ENCODE peak calls at places on chromosome 1, in seven cellular contexts. One of them, this sample, is unnamed.
A peak's percentile ranks its signal among the peaks of the same experiment; 100 is the strongest.

GRCh38 chr1:219155140-219155539 is 18.5 kb upstream of the LYPLAL1 start:
- DNase-seq in kidney: no peak
- DNase-seq in A549: no peak
- DNase-seq in suprapubic skin: no peak
- DNase-seq in left ventricle myocardium inferior: no peak
- DNase-seq in heart right ventricle: peak; percentile 11
- DNase-seq in Panc1: no peak
- DNase-seq in this sample: no peak

GRCh38 chr1:95685091-95685490 is 451.1 kb downstream of the RWDD3 start:
- DNase-seq in heart right ventricle: no peak
- DNase-seq in A549: no peak
- DNase-seq in left ventricle myocardium inferior: no peak
- DNase-seq in suprapubic skin: no peak
- DNase-seq in Panc1: no peak
- DNase-seq in kidney: no peak
- DNase-seq in this sample: no peak

GRCh38 chr1:97636941-97637340 is 283.9 kb downstream of the DPYD start:
- DNase-seq in suprapubic skin: no peak
- DNase-seq in A549: no peak
- DNase-seq in kidney: no peak
- DNase-seq in left ventricle myocardium inferior: no peak
- DNase-seq in heart right ventricle: no peak
- DNase-seq in Panc1: no peak
- DNase-seq in this sample: no peak

GRCh38 chr1:166679369-166679768 is 159.9 kb upstream of the POGK start:
- DNase-seq in A549: no peak
- DNase-seq in heart right ventricle: no peak
- DNase-seq in suprapubic skin: no peak
- DNase-seq in kidney: no peak
- DNase-seq in left ventricle myocardium inferior: no peak
- DNase-seq in Panc1: no peak
- DNase-seq in this sample: no peak

GRCh38 chr1:115098979-115099692 is 9.8 kb upstream of the TSPAN2 start:
- DNase-seq in Panc1: no peak
- DNase-seq in left ventricle myocardium inferior: no peak
- DNase-seq in suprapubic skin: no peak
- DNase-seq in heart right ventricle: peak; percentile 38
- DNase-seq in A549: no peak
- DNase-seq in kidney: no peak
- DNase-seq in this sample: no peak

GRCh38 chr1:211843507-211844298 is 13.1 kb upstream of the LPGAT1 start:
- DNase-seq in heart right ventricle: no peak
- DNase-seq in Panc1: no peak
- DNase-seq in A549: no peak
- DNase-seq in left ventricle myocardium inferior: no peak
- DNase-seq in kidney: no peak
- DNase-seq in suprapubic skin: no peak
- DNase-seq in this sample: no peak

GRCh38 chr1:8727809-8728213 is 89.6 kb downstream of the RERE start:
- DNase-seq in heart right ventricle: peak; percentile 36
- DNase-seq in Panc1: no peak
- DNase-seq in A549: no peak
- DNase-seq in kidney: no peak
- DNase-seq in suprapubic skin: no peak
- DNase-seq in left ventricle myocardium inferior: peak; percentile 44
- DNase-seq in this sample: peak; percentile 57

GRCh38 chr1:8408151-8408839 is 90.4 kb downstream of the SLC45A1 start:
- DNase-seq in kidney: peak; percentile 84
- DNase-seq in A549: no peak
- DNase-seq in suprapubic skin: peak; percentile 89
- DNase-seq in Panc1: no peak
- DNase-seq in left ventricle myocardium inferior: peak; percentile 66
- DNase-seq in heart right ventricle: peak; percentile 87
- DNase-seq in this sample: no peak

GRCh38 chr1:43304771-43305300 is 4.1 kb downstream of the TIE1 start:
- DNase-seq in Panc1: no peak
- DNase-seq in suprapubic skin: no peak
- DNase-seq in left ventricle myocardium inferior: no peak
- DNase-seq in kidney: peak; percentile 67
- DNase-seq in A549: no peak
- DNase-seq in heart right ventricle: no peak
- DNase-seq in this sample: no peak

GRCh38 chr1:156895408-156895874 is 1.9 kb downstream of the PEAR1 start:
- DNase-seq in A549: no peak
- DNase-seq in suprapubic skin: no peak
- DNase-seq in heart right ventricle: no peak
- DNase-seq in left ventricle myocardium inferior: no peak
- DNase-seq in Panc1: no peak
- DNase-seq in kidney: no peak
- DNase-seq in this sample: no peak

GRCh38 chr1:45557422-45557944 is 6.9 kb downstream of the AKR1A1 start:
- DNase-seq in A549: no peak
- DNase-seq in suprapubic skin: no peak
- DNase-seq in heart right ventricle: no peak
- DNase-seq in kidney: peak; percentile 49
- DNase-seq in Panc1: no peak
- DNase-seq in left ventricle myocardium inferior: no peak
- DNase-seq in this sample: no peak

GRCh38 chr1:9009438-9010366 is 16.5 kb downstream of the SLC2A7 start:
- DNase-seq in suprapubic skin: no peak
- DNase-seq in left ventricle myocardium inferior: no peak
- DNase-seq in A549: no peak
- DNase-seq in heart right ventricle: no peak
- DNase-seq in Panc1: no peak
- DNase-seq in kidney: no peak
- DNase-seq in this sample: no peak

GRCh38 chr1:226829105-226829504 is 41.3 kb upstream of the PSEN2 start:
- DNase-seq in left ventricle myocardium inferior: no peak
- DNase-seq in A549: no peak
- DNase-seq in suprapubic skin: no peak
- DNase-seq in Panc1: no peak
- DNase-seq in kidney: no peak
- DNase-seq in heart right ventricle: no peak
- DNase-seq in this sample: no peak
- H3K27ac ChIP-seq in left ventricle myocardium inferior: no peak overlapping the region
- H3K27ac ChIP-seq in A549: no peak overlapping the region
- H3K27ac ChIP-seq in suprapubic skin: no peak overlapping the region
- H3K27ac ChIP-seq in Panc1: no peak overlapping the region
- H3K27ac ChIP-seq in kidney: no peak overlapping the region
- H3K27ac ChIP-seq in heart right ventricle: no peak overlapping the region
- H3K27ac ChIP-seq in this sample: no peak overlapping the region

GRCh38 chr1:170598618-170599017 is 65.3 kb upstream of the PRRX1 start:
- DNase-seq in suprapubic skin: no peak
- DNase-seq in heart right ventricle: no peak
- DNase-seq in A549: no peak
- DNase-seq in kidney: no peak
- DNase-seq in left ventricle myocardium inferior: no peak
- DNase-seq in Panc1: no peak
- DNase-seq in this sample: no peak
- H3K27ac ChIP-seq in suprapubic skin: no peak overlapping the region
- H3K27ac ChIP-seq in heart right ventricle: no peak overlapping the region
- H3K27ac ChIP-seq in A549: no peak overlapping the region
- H3K27ac ChIP-seq in kidney: no peak overlapping the region
- H3K27ac ChIP-seq in left ventricle myocardium inferior: no peak overlapping the region
- H3K27ac ChIP-seq in Panc1: no peak overlapping the region
- H3K27ac ChIP-seq in this sample: no peak overlapping the region

GRCh38 chr1:2918441-2918840 is 102.8 kb upstream of the ACTRT2 start:
- DNase-seq in Panc1: no peak
- DNase-seq in suprapubic skin: no peak
- DNase-seq in heart right ventricle: no peak
- DNase-seq in left ventricle myocardium inferior: no peak
- DNase-seq in A549: no peak
- DNase-seq in kidney: no peak
- DNase-seq in this sample: no peak

GRCh38 chr1:2917284-2917683 is 104.0 kb upstream of the ACTRT2 start:
- DNase-seq in heart right ventricle: no peak
- DNase-seq in left ventricle myocardium inferior: no peak
- DNase-seq in A549: no peak
- DNase-seq in kidney: no peak
- DNase-seq in suprapubic skin: no peak
- DNase-seq in Panc1: no peak
- DNase-seq in this sample: no peak

GRCh38 chr1:2914702-2915101 is 106.6 kb upstream of the ACTRT2 start:
- DNase-seq in Panc1: no peak
- DNase-seq in kidney: no peak
- DNase-seq in left ventricle myocardium inferior: no peak
- DNase-seq in heart right ventricle: no peak
- DNase-seq in A549: no peak
- DNase-seq in suprapubic skin: no peak
- DNase-seq in this sample: peak; percentile 1

GRCh38 chr1:2916153-2916552 is 105.1 kb upstream of the ACTRT2 start:
- DNase-seq in left ventricle myocardium inferior: no peak
- DNase-seq in suprapubic skin: no peak
- DNase-seq in heart right ventricle: no peak
- DNase-seq in A549: no peak
- DNase-seq in Panc1: no peak
- DNase-seq in kidney: no peak
- DNase-seq in this sample: no peak

DNA sequence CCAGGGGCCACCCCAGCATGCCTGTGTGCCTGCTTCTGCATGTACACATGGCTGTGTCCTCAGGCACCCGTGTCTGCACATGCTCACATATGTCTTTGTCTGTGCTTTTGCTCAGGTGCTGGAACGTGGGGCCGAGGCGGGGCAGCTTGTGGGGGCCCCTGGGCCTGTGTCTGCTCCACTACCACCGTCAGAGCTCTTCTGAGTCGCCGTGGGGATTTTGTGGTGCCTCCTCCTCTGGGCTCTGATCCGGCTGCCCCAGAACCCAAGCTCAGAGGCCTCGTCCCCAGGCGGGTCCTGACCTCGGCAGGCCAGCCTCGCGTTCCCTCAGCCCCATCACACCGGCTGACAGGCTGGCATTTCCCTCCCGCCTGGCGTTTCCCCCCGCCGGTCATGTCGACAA is 104.6 kb upstream of the ACTRT2 start:
- DNase-seq in A549: no peak
- DNase-seq in Panc1: no peak
- DNase-seq in left ventricle myocardium inferior: no peak
- DNase-seq in kidney: no peak
- DNase-seq in heart right ventricle: no peak
- DNase-seq in suprapubic skin: no peak
- DNase-seq in this sample: no peak
- H3K27ac ChIP-seq in A549: no peak overlapping the region
- H3K27ac ChIP-seq in Panc1: no peak overlapping the region
- H3K27ac ChIP-seq in left ventricle myocardium inferior: no peak overlapping the region
- H3K27ac ChIP-seq in kidney: no peak overlapping the region
- H3K27ac ChIP-seq in heart right ventricle: no peak overlapping the region
- H3K27ac ChIP-seq in suprapubic skin: no peak overlapping the region
- H3K27ac ChIP-seq in this sample: no peak overlapping the region

DNA sequence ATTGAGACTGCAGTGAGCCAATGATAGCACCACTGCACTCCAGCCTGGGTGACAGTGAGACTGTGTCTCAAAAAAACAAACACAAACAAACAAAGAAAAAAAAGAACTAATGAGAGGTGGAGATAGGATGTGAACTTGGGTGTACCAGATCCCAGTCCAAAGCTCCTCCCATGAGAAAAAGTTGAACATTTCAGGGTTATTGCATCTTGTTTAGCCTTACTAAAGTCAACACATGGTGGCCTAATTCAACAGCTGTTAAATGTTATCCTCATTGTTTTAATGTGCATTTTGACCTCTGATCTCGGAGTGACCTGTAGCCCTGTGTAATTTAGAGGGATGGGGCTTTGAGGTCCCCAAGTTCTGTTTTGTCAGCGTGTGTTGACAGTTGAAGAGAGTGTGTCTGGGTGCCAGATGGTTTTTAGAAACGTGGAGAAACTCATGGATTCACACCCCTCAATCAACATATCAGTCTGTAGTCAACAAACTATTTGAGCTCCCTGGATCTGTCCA is 34.6 kb downstream of the PTPRU start:
- DNase-seq in A549: no peak
- DNase-seq in suprapubic skin: no peak
- DNase-seq in left ventricle myocardium inferior: no peak
- DNase-seq in heart right ventricle: no peak
- DNase-seq in Panc1: no peak
- DNase-seq in kidney: no peak
- DNase-seq in this sample: no peak
- H3K27ac ChIP-seq in A549: peak overlapping the region; percentile 97
- H3K27ac ChIP-seq in suprapubic skin: no peak overlapping the region
- H3K27ac ChIP-seq in left ventricle myocardium inferior: peak overlapping the region; percentile 31
- H3K27ac ChIP-seq in heart right ventricle: no peak overlapping the region
- H3K27ac ChIP-seq in Panc1: no peak overlapping the region
- H3K27ac ChIP-seq in kidney: no peak overlapping the region
- H3K27ac ChIP-seq in this sample: no peak overlapping the region

DNA sequence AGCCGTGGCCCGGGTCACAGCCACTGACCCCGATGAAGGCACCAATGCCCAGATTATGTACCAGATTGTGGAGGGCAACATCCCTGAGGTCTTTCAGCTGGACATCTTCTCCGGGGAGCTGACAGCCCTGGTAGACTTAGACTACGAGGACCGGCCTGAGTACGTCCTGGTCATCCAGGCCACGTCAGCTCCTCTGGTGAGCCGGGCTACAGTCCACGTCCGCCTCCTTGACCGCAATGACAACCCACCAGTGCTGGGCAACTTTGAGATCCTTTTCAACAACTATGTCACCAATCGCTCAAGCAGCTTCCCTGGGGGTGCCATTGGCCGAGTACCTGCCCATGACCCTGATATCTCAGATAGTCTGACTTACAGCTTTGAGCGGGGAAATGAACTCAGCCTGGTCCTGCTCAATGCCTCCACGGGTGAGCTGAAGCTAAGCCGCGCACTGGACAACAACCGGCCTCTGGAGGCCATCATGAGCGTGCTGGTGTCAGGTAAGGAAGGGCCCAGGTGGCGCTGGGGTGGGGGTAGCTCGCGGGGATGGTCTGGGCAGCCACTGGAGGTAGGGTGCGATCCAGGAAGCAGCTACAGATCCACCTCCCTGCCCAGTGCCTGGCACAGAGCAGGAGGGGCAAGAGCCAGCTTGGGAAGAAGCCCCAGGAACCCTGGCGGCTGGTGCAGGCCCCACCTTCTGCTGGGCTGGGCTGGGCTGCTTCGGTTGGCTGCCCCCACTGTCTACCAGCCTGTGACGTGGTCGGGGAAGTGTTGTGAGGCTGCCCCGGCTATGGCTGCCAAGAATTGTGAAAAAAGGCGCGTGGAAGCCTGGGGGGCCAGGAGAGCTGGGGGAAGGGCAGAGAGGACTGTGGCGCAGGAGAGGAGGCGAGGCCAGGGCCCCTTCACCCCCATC is 3.8 kb downstream of the CELSR2 start:
- DNase-seq in A549: no peak
- DNase-seq in heart right ventricle: no peak
- DNase-seq in suprapubic skin: no peak
- DNase-seq in left ventricle myocardium inferior: no peak
- DNase-seq in kidney: peak; percentile 93
- DNase-seq in Panc1: no peak
- DNase-seq in this sample: peak; percentile 66
- H3K27ac ChIP-seq in A549: no peak overlapping the region
- H3K27ac ChIP-seq in heart right ventricle: peak overlapping the region; percentile 70
- H3K27ac ChIP-seq in suprapubic skin: peak overlapping the region; percentile 80
- H3K27ac ChIP-seq in left ventricle myocardium inferior: peak overlapping the region; percentile 79
- H3K27ac ChIP-seq in kidney: peak overlapping the region; percentile 85
- H3K27ac ChIP-seq in Panc1: no peak overlapping the region
- H3K27ac ChIP-seq in this sample: peak overlapping the region; percentile 92